ENCODE peak calls at places on chromosomes 6 and 20, in five cellular contexts. Z, T, E, R and C are unnamed samples. For H3K4me1, the result is how much of the 10 kb centered on the place peaks cover.

GRCh38 chr20:4521170-4521968 is 200.3 kb upstream of the PRND start:
- DNase-seq in Z (peak), T (no peak), E (no peak), R (no peak), C (no peak)

GRCh38 chr6:55033021-55033546 is 141.2 kb upstream of the HCRTR2 start:
- DNase-seq in Z (no peak), T (no peak), E (no peak), R (no peak), C (no peak)

GRCh38 chr6:7392402-7392801 is 2.8 kb downstream of the RIOK1 start:
- DNase-seq in Z (no peak), T (no peak), E (no peak), R (peak), C (no peak)

GRCh38 chr6:90578894-90579549 is 7.8 kb downstream of the MAP3K7 start:
- DNase-seq in Z (no peak), T (peak), E (no peak), R (no peak), C (no peak)

GRCh38 chr20:51930775-51931174 is 128.5 kb upstream of the SALL4 start:
- DNase-seq in Z (no peak), T (peak), E (no peak), R (no peak), C (no peak)

GRCh38 chr6:52728394-52728793 is 34.9 kb downstream of the GSTA2 start:
- DNase-seq in Z (no peak), T (no peak), E (no peak), R (no peak), C (no peak)

GRCh38 chr6:107458687-107459282 is 579 bp downstream of the PDSS2 start:
- DNase-seq in Z (peak), T (no peak), E (peak), R (no peak), C (no peak)

GRCh38 chr20:44849712-44850111 is 35.8 kb upstream of the YWHAB start:
- DNase-seq in Z (no peak), T (no peak), E (no peak), R (no peak), C (no peak)

GRCh38 chr6:130326496-130326895 is 39.3 kb upstream of the TMEM200A start:
- DNase-seq in Z (no peak), T (no peak), E (no peak), R (no peak), C (no peak)

GRCh38 chr20:4006640-4007039 is 8.7 kb downstream of the RNF24 start:
- DNase-seq in Z (no peak), T (peak), E (no peak), R (peak), C (no peak)

GRCh38 chr20:22333885-22334545 is 250.4 kb downstream of the FOXA2 start:
- DNase-seq in Z (no peak), T (peak), E (peak), R (peak), C (peak)

GRCh38 chr20:18852318-18852717 is 38.7 kb downstream of the SCP2D1 start:
- DNase-seq in Z (no peak), T (no peak), E (no peak), R (no peak), C (no peak)

GRCh38 chr6:164741938-164742451 is 567.4 kb downstream of the C6orf118 start:
- DNase-seq in Z (no peak), T (no peak), E (no peak), R (no peak), C (peak)

GRCh38 chr6:40990301-40990700 is 48.7 kb downstream of the UNC5CL start:
- DNase-seq in Z (no peak), T (no peak), E (no peak), R (no peak), C (no peak)

GRCh38 chr20:19110866-19111460 is 101.5 kb upstream of the SLC24A3 start:
- DNase-seq in Z (no peak), T (no peak), E (no peak), R (no peak), C (no peak)

GRCh38 chr6:7727150-7727950 is 1.5 kb downstream of the BMP6 start:
- DNase-seq in Z (peak), T (no peak), E (no peak), R (no peak), C (peak)

GRCh38 chr6:7725849-7726415 is at the start of gene BMP6:
- DNase-seq in Z (peak), T (peak), E (peak), R (peak), C (peak)

GRCh38 chr6:104531591-104531990 is 328.1 kb downstream of the HACE1 start:
- DNase-seq in Z (no peak), T (no peak), E (no peak), R (no peak), C (no peak)

GRCh38 chr6:33456156-33456555 is 1.8 kb downstream of the ZBTB9 start:
- DNase-seq in Z (no peak), T (no peak), E (no peak), R (no peak), C (no peak)

GRCh38 chr20:62002882-62003480 is 62.7 kb downstream of the TAF4 start:
- DNase-seq in Z (no peak), T (no peak), E (no peak), R (no peak), C (no peak)

GRCh38 chr6:10461850-10462249 is 47.0 kb upstream of the TFAP2A start:
- DNase-seq in Z (no peak), T (no peak), E (no peak), R (no peak), C (no peak)

GRCh38 chr20:14291502-14291901 is 45.9 kb downstream of the FLRT3 start:
- DNase-seq in Z (no peak), T (no peak), E (no peak), R (no peak), C (no peak)

GRCh38 chr6:108874470-108875160 is 26.4 kb downstream of the ARMC2 start:
- DNase-seq in Z (no peak), T (no peak), E (no peak), R (no peak), C (no peak)

GRCh38 chr6:43253401-43253800 is 10.1 kb downstream of the TTBK1 start:
- DNase-seq in Z (no peak), T (no peak), E (no peak), R (no peak), C (no peak)

GRCh38 chr20:44615876-44616603 is 33.7 kb downstream of the PKIG start:
- DNase-seq in Z (peak), T (no peak), E (peak), R (peak), C (no peak)

GRCh38 chr6:116208056-116208785 is 45.7 kb downstream of the TSPYL4 start:
- DNase-seq in Z (no peak), T (no peak), E (no peak), R (no peak), C (no peak)

GRCh38 chr6:32839356-32839755 is 817 bp upstream of the TAP2 start:
- DNase-seq in Z (no peak), T (no peak), E (no peak), R (no peak), C (no peak)

GRCh38 chr20:44911264-44911921 is 1.5 kb downstream of the PABPC1L start:
- DNase-seq in Z (peak), T (no peak), E (peak), R (peak), C (peak)

GRCh38 chr20:51338692-51339440 is 203.7 kb downstream of the NFATC2 start:
- DNase-seq in Z (no peak), T (no peak), E (no peak), R (no peak), C (no peak)

DNA sequence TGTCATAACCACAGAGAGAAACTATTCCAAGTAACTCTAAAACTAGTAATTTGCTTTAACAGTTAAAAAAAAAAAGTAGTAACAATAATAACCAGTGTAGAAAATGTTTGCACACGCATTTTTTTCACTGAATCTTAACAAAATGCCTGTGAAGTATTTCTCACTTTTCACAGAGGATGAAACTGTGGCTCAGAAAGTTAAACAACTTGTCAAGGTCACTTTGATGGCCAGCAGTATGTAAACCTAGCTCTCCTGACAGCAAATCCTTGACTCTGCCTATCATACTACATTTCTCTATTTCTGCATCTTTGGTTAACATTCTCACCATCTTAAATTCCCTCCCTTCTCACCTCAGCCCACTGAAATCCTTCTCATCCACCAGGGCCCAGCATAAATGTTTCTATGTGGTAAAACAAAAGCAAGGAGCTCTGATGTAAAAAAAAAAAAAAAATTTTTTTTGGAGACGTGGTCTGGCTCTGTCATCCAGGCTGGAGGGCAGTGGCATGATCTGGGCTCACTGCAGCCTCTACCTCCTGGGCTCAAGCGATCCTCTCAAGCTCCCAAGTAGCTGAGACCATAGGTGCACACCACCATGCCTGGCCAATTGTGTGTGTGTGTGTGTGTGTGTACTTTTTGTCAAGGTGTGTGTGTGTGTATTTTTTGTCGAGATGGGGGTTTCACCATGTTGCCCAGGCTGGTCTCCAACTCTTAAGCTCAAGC is 26.1 kb upstream of the ZC3H12D start:
- DNase-seq in Z (no peak), T (no peak), E (no peak), R (no peak), C (no peak)
- TF ChIP-seq CTCF in Z (no peak), T (no peak), E (no peak), R (no peak), C (no peak)

GRCh38 chr20:24764027-24764797 is 184.9 kb upstream of the CST7 start:
- DNase-seq in Z (no peak), T (no peak), E (no peak), R (no peak), C (peak)

GRCh38 chr20:24762791-24763350 is 186.2 kb upstream of the CST7 start:
- DNase-seq in Z (no peak), T (no peak), E (no peak), R (no peak), C (peak)

GRCh38 chr20:24761220-24762065 is 187.6 kb upstream of the CST7 start:
- DNase-seq in Z (no peak), T (no peak), E (no peak), R (no peak), C (peak)

GRCh38 chr20:24763386-24764026 is 185.6 kb upstream of the CST7 start:
- DNase-seq in Z (no peak), T (no peak), E (no peak), R (no peak), C (peak)

DNA sequence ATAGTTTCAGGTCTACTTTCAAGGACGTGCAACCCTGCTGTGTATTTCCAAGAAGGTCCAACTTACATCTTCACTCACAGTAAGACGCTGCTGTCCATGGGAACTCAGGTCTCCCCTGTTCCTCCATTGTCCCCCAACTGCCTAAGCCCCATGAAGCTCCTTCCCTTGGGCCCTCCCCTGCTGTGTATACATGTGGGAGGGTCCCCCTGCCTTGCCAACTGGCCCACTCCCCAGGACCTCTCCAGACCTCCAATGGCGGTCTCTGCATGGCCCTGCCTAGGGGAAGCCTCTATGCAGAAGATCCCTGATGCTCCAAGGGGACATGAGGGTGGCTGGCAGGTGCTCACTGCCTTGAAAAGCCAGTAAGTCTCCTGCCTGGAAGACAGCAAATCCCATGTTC is 186.7 kb upstream of the CST7 start:
- DNase-seq in Z (no peak), T (no peak), E (no peak), R (no peak), C (peak)
- H3K4me1 ChIP-seq in Z (under half), T (under half), E (under half), R (under half), C (under half)

GRCh38 chr6:1024161-1024560 is 287.7 kb upstream of the FOXQ1 start:
- DNase-seq in Z (peak), T (no peak), E (no peak), R (no peak), C (no peak)
- TF ChIP-seq CTCF in Z (no peak), T (no peak), E (no peak), R (no peak), C (no peak)

GRCh38 chr20:41009960-41010359 is 18.7 kb upstream of the TOP1 start:
- DNase-seq in Z (no peak), T (no peak), E (no peak), R (no peak), C (no peak)

GRCh38 chr20:41017448-41018042 is 11.1 kb upstream of the TOP1 start:
- DNase-seq in Z (no peak), T (no peak), E (no peak), R (no peak), C (no peak)

GRCh38 chr20:41018153-41018552 is 10.5 kb upstream of the TOP1 start:
- DNase-seq in Z (no peak), T (no peak), E (no peak), R (no peak), C (no peak)

GRCh38 chr20:41011551-41012067 is 17.0 kb upstream of the TOP1 start:
- DNase-seq in Z (no peak), T (no peak), E (no peak), R (no peak), C (no peak)

DNA sequence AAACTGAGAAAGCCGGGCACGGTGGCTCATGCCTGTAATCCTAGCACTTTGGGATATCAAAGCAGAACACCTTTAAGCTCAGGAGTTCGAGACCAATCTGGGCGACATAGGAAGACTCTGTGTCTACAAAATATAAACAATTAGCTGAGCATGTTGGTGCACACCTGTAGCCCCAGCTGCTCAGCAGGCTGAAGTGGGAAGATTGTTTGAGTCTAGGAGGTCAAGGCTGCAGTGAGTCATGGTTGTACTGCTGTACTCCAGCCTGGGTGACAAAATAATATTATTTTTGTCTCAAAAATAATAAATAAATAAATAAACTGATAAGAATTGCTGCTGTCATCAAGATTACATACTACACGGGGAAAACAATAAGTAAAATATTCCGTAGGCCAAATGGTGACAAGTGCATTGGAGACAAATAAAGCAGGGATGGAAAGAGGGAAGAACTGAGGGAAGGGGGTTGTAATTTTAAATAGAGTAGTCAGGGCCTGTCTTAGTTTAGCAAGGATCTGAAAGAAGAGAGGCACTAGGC is 14.0 kb upstream of the TOP1 start:
- DNase-seq in Z (no peak), T (no peak), E (no peak), R (peak), C (no peak)
- H3K4me1 ChIP-seq in Z (under half), T (under half), E (under half), R (under half), C (under half)

DNA sequence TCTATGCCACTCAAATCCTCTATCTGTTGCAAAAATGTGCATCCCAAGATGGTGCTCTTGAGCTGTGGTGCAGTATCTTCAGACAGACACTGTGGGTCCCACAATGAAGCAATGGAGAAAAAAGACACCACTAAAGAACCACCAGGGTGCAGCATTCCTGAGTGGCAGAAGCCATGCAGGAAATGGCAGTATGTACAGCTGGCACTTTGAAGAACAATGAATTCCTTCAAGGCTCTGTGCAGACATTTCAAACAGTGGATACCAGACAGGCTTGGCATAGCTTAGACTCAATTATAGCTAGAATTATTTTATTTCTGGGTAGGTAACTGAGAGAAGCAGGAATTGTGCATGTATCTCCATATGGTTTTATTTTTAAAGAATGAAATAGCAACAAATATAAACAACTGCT is 24.0 kb upstream of the HDAC2 start:
- DNase-seq in Z (no peak), T (no peak), E (no peak), R (peak), C (peak)
- TF ChIP-seq CTCF in Z (peak), T (peak), E (peak), R (peak), C (peak)

GRCh38 chr6:35755525-35755924 is 18.7 kb downstream of the ARMC12 start:
- DNase-seq in Z (no peak), T (no peak), E (no peak), R (no peak), C (no peak)

GRCh38 chr6:35757461-35758123 is 18.8 kb upstream of the CLPSL2 start:
- DNase-seq in Z (no peak), T (no peak), E (no peak), R (no peak), C (peak)

GRCh38 chr6:35754452-35755321 is 17.9 kb downstream of the ARMC12 start:
- DNase-seq in Z (no peak), T (no peak), E (no peak), R (no peak), C (no peak)

GRCh38 chr6:35764238-35764896 is 12.0 kb upstream of the CLPSL2 start:
- DNase-seq in Z (no peak), T (no peak), E (no peak), R (no peak), C (peak)

GRCh38 chr6:35759401-35759800 is 17.0 kb upstream of the CLPSL2 start:
- DNase-seq in Z (no peak), T (no peak), E (no peak), R (no peak), C (no peak)
- H3K4me1 ChIP-seq in Z (under half), T (under half), E (under half), R (under half), C (under half)

DNA sequence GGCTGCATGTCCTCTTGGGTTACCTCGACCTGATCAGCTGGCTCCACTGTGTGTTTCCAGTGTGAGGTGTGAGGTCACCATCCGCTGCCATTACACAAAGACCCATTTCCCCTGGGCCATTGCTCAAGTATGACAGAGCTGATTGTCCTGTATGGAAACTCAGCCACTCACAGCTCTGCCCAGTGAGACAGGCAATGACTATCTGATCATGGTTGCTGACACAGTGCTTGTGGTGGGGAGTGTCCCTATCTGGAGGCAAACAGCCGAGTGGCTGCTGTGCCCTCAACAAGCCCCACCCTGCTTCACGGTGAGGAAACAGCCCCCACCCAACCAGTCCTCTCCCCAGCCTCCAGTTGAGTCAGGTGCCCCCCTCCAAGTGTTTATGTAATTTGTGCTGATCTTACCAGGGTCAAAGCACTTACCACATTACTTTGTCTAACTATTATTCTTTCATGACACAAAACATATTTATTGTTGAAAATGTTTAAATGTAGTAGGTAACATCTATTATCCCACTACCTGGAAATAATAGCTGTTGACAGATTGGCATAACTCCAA is 11.7 kb upstream of the MAPK13 start:
- DNase-seq in Z (no peak), T (no peak), E (no peak), R (no peak), C (no peak)
- TF ChIP-seq CTCF in Z (no peak), T (no peak), E (no peak), R (no peak), C (no peak)

GRCh38 chr6:159788276-159788675 is 1.1 kb downstream of the TCP1 start:
- DNase-seq in Z (no peak), T (no peak), E (no peak), R (no peak), C (no peak)
- H3K4me1 ChIP-seq in Z (under half), T (under half), E (under half), R (under half), C (under half)

DNA sequence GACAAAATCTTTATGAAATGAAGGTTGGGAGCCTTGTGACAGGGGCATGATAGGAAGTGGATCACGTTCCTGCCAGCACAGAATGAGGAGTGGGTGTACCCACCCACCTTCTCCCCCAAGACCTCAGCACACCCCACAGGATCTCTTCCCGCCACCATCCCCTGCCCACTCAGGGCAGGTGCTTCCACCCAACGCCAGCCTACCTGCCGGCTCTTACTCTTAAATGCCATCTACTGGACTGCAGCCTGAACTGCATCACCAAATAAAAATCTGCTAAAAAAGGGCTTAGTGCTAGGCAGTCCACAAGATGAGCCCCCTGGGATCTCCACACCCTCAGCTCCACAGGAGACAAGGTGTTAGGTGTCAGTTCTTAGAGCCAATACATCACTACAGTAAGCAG is 20.6 kb downstream of the DTNBP1 start:
- DNase-seq in Z (no peak), T (no peak), E (no peak), R (no peak), C (peak)
- TF ChIP-seq CTCF in Z (no peak), T (no peak), E (no peak), R (no peak), C (peak)

GRCh38 chr6:35679399-35679798 is 9.3 kb downstream of the FKBP5 start:
- DNase-seq in Z (no peak), T (no peak), E (no peak), R (no peak), C (no peak)
- H3K4me1 ChIP-seq in Z (under half), T (under half), E (half or more), R (under half), C (under half)